ENCODE peak calls at places on chromosomes 1 and 21, in seven cellular contexts. T, Q, L, W, F, Y and R are unnamed samples.

GRCh38 chr1:29675481-29676263 is 439.4 kb downstream of the PTPRU start:
- DNase-seq in T (no peak), Q (no peak), L (no peak), W (no peak), F (no peak), Y (no peak), R (no peak)

GRCh38 chr1:14487671-14488070 is 110.8 kb upstream of the KAZN start:
- DNase-seq in T (no peak), Q (no peak), L (no peak), W (no peak), F (no peak), Y (no peak), R (no peak)

GRCh38 chr1:1020415-1021009 is 592 bp downstream of the AGRN start:
- DNase-seq in T (no peak), Q (no peak), L (no peak), W (no peak), F (no peak), Y (no peak), R (no peak)

GRCh38 chr1:175793617-175794016 is 50.2 kb upstream of the TNR start:
- DNase-seq in T (no peak), Q (no peak), L (no peak), W (no peak), F (no peak), Y (no peak), R (no peak)

GRCh38 chr1:154951901-154952657 is 3.8 kb downstream of the PBXIP1 start:
- DNase-seq in T (no peak), Q (no peak), L (peak; percentile 51), W (no peak), F (no peak), Y (no peak), R (no peak)

GRCh38 chr21:21232320-21232719 is 234.1 kb downstream of the NCAM2 start:
- DNase-seq in T (no peak), Q (peak; percentile 22), L (no peak), W (peak; percentile 71), F (no peak), Y (no peak), R (no peak)

GRCh38 chr1:185155600-185156320 is 993 bp downstream of the TRMT1L start:
- DNase-seq in T (no peak), Q (no peak), L (no peak), W (peak; percentile 52), F (no peak), Y (no peak), R (no peak)

GRCh38 chr1:64497484-64497883 is 27.6 kb downstream of the CACHD1 start:
- DNase-seq in T (no peak), Q (peak; percentile 46), L (no peak), W (no peak), F (no peak), Y (no peak), R (no peak)

GRCh38 chr1:48693180-48693579 is 83.5 kb downstream of the BEND5 start:
- DNase-seq in T (no peak), Q (no peak), L (no peak), W (no peak), F (no peak), Y (no peak), R (no peak)

GRCh38 chr1:47216278-47217059 is 15.6 kb downstream of the TAL1 start:
- DNase-seq in T (no peak), Q (peak; percentile 58), L (no peak), W (no peak), F (no peak), Y (no peak), R (no peak)

GRCh38 chr21:17051054-17051453 is 461.8 kb upstream of the CXADR start:
- DNase-seq in T (no peak), Q (no peak), L (no peak), W (no peak), F (no peak), Y (no peak), R (peak; percentile 5)

GRCh38 chr21:33042812-33043211 is 17.1 kb downstream of the OLIG2 start:
- DNase-seq in T (no peak), Q (peak; percentile 91), L (no peak), W (peak; percentile 97), F (no peak), Y (no peak), R (no peak)

GRCh38 chr1:118136511-118136937 is 48.5 kb downstream of the SPAG17 start:
- DNase-seq in T (no peak), Q (no peak), L (no peak), W (peak; percentile 90), F (no peak), Y (no peak), R (no peak)

GRCh38 chr1:242546849-242547724 is 22.6 kb upstream of the PLD5 start:
- DNase-seq in T (no peak), Q (no peak), L (no peak), W (no peak), F (no peak), Y (no peak), R (no peak)

GRCh38 chr1:59017501-59018231 is 233.8 kb upstream of the JUN start:
- DNase-seq in T (no peak), Q (no peak), L (no peak), W (peak; percentile 36), F (no peak), Y (no peak), R (no peak)

GRCh38 chr1:10161541-10162290 is 48.7 kb upstream of the KIF1B start:
- DNase-seq in T (peak; percentile 58), Q (peak; percentile 43), L (peak; percentile 82), W (no peak), F (peak; percentile 88), Y (no peak), R (no peak)

GRCh38 chr1:41578712-41579335 is 94.3 kb upstream of the EDN2 start:
- DNase-seq in T (no peak), Q (peak; percentile 27), L (no peak), W (peak; percentile 30), F (no peak), Y (no peak), R (no peak)

GRCh38 chr1:36733748-36734147 is 251.0 kb upstream of the CSF3R start:
- DNase-seq in T (no peak), Q (no peak), L (no peak), W (no peak), F (no peak), Y (no peak), R (no peak)

GRCh38 chr21:46122758-46123683 is 25.1 kb downstream of the COL6A2 start:
- DNase-seq in T (peak; percentile 11), Q (no peak), L (no peak), W (no peak), F (peak; percentile 6), Y (peak; percentile 38), R (no peak)

GRCh38 chr1:246705368-246705767 is 18.8 kb upstream of the SCCPDH start:
- DNase-seq in T (no peak), Q (no peak), L (no peak), W (peak; percentile 96), F (no peak), Y (no peak), R (peak; percentile 26)

GRCh38 chr1:210455840-210456603 is 127.3 kb downstream of the HHAT start:
- DNase-seq in T (no peak), Q (no peak), L (no peak), W (no peak), F (no peak), Y (no peak), R (no peak)

GRCh38 chr21:31663584-31664249 is 4.2 kb downstream of the SOD1 start:
- DNase-seq in T (no peak), Q (no peak), L (no peak), W (no peak), F (no peak), Y (no peak), R (no peak)
- H3K4me1 ChIP-seq in T (peaks cover 55% of the 10 kb centered on the region), Q (peaks cover 16% of the 10 kb centered on the region), L (peaks cover 31% of the 10 kb centered on the region), W (peaks cover 5% of the 10 kb centered on the region), F (peaks cover 43% of the 10 kb centered on the region), Y (no peaks in the 10 kb centered on the region), R (peaks cover 30% of the 10 kb centered on the region)

DNA sequence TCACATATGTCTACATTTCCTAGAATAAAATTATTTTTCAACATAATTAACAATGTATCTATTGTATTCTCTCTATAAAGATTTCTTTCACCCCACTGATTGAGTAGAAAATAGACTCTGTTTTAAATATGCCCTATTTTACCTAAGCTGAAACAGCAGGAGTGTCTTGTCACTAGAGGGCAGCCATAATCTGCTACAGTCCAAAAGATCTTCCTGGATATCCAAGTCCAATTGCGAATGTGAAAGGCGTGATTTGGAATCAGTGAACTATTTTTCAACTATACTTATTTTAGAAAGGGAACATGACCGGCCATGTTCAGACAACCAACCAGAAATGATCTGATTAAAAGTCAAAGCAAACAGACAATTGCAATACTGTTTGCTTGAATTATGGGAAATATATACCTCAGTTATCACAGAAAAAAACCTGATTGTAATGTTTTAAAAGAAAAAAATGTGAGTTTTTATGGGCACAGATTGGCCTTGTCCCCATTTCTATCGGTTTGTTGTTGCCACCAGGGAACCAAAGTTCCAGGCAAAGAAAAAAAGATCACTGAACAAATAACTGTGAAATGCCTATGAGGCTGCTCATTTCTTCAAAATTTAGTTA is 1211.0 kb upstream of the ADGRL4 start:
- DNase-seq in T (no peak), Q (peak; percentile 48), L (no peak), W (peak; percentile 71), F (no peak), Y (no peak), R (no peak)
- TF ChIP-seq CTCF in T (no peak), Q (peak; percentile 40), L (peak; percentile 19), W (peak; percentile 71), F (no peak), Y (peak; percentile 37), R (peak; percentile 53)

DNA sequence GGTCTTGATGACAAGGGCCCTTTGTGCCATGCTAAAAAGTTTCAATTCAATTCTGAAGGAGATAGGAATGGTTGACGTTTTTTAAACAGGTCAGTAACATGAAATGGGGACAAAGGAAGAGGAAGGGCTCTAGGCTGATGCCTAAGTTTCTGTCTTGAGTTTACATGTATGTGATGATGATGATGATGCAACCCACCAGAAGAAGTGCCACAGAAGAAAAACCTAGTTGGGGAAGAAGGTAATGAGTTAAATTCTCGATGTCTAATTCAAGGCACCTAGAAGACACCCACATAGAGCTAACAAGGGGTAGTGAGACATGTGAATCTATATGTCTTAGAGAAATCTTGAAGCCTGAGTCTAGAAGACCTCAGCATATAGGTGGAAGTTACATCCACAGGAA is 44.4 kb upstream of the ATP1A1 start:
- DNase-seq in T (no peak), Q (no peak), L (no peak), W (no peak), F (no peak), Y (no peak), R (no peak)
- H3K4me1 ChIP-seq in T (no peaks in the 10 kb centered on the region), Q (peaks cover 6% of the 10 kb centered on the region), L (no peaks in the 10 kb centered on the region), W (no peaks in the 10 kb centered on the region), F (peaks cover 10% of the 10 kb centered on the region), Y (no peaks in the 10 kb centered on the region), R (no peaks in the 10 kb centered on the region)

DNA sequence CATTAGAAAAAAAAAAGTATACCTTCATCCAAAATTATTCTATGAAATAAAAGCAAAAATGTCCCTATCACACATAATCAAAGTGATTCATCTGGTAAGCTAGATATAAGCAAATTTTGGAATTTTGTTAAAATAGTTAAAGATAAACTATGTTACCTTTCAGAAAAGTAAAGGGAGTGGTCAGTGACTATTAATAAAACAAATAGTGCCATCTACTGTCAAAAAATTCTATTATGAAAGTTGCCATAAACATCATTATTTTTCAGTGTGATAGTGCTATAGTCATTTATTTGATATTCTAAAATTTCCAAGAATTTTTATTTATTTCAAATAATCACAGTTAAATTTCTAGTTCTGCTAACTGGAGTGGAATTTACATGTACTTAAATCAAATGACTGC is 803.7 kb downstream of the KCNT2 start:
- DNase-seq in T (no peak), Q (no peak), L (no peak), W (no peak), F (no peak), Y (no peak), R (no peak)
- TF ChIP-seq CTCF in T (no peak), Q (no peak), L (no peak), W (no peak), F (no peak), Y (no peak), R (no peak)